ENCODE peak calls at places on chromosomes 3 and 15, in five cellular contexts. C, S, A, V and U are unnamed samples.

GRCh38 chr15:94934440-94934839 is 703.1 kb downstream of the MCTP2 start:
- DNase-seq in V (no peak), S (no peak), C (no peak), A (no peak), U (no peak)

GRCh38 chr3:71695000-71695482 is 30.2 kb downstream of the EIF4E3 start:
- DNase-seq in V (peak), S (no peak), A (no peak), C (no peak), U (no peak)

GRCh38 chr15:88909956-88910831 is 3.0 kb downstream of the MFGE8 start:
- DNase-seq in V (peak), A (peak), C (no peak), S (no peak), U (no peak)

GRCh38 chr3:160394009-160394392 is 5.0 kb downstream of the IFT80 start:
- DNase-seq in C (no peak), A (no peak), S (no peak), V (no peak), U (no peak)

GRCh38 chr3:81437683-81438082 is 323.8 kb downstream of the GBE1 start:
- DNase-seq in C (no peak), V (no peak), A (no peak), S (no peak), U (no peak)

GRCh38 chr15:32698773-32699390 is 18.9 kb upstream of the GREM1 start:
- DNase-seq in C (no peak), V (peak), S (no peak), A (no peak), U (peak)

GRCh38 chr3:185162634-185163033 is 9.8 kb upstream of the C3orf70 start:
- DNase-seq in C (no peak), S (no peak), A (no peak), V (no peak), U (no peak)

GRCh38 chr3:141114179-141114745 is 63.1 kb downstream of the SPSB4 start:
- DNase-seq in S (no peak), V (no peak), A (no peak), C (no peak), U (no peak)

GRCh38 chr15:44738340-44738984 is 2.1 kb downstream of the TRIM69 start:
- DNase-seq in A (no peak), S (no peak), C (peak), V (peak), U (peak)

GRCh38 chr3:126107203-126107939 is 23.4 kb upstream of the SLC41A3 start:
- DNase-seq in A (no peak), S (no peak), C (no peak), V (no peak), U (no peak)

GRCh38 chr15:51290720-51291119 is 47.7 kb downstream of the CYP19A1 start:
- DNase-seq in V (no peak), A (no peak), S (no peak), C (no peak), U (no peak)

GRCh38 chr15:100905855-100906254 is 13.3 kb upstream of the LRRK1 start:
- DNase-seq in C (no peak), A (no peak), V (no peak), S (no peak), U (peak)

GRCh38 chr3:167710552-167710951 is 24.1 kb downstream of the PDCD10 start:
- DNase-seq in V (no peak), A (no peak), S (no peak), C (no peak), U (no peak)

GRCh38 chr15:62099171-62099601 is 32.4 kb downstream of the C2CD4A start:
- DNase-seq in A (no peak), S (no peak), C (peak), V (peak), U (peak)

GRCh38 chr3:152121292-152121654 is 147.5 kb upstream of the MBNL1 start:
- DNase-seq in V (peak), A (no peak), C (peak), S (no peak), U (peak)

GRCh38 chr3:177946515-177946914 is 589.7 kb upstream of the KCNMB2 start:
- DNase-seq in C (no peak), S (no peak), V (no peak), A (no peak), U (no peak)

GRCh38 chr15:73959012-73959581 is 32.8 kb downstream of the LOXL1 start:
- DNase-seq in V (no peak), C (no peak), S (no peak), A (no peak), U (no peak)

GRCh38 chr3:51669241-51670052 is 1.6 kb upstream of the TEX264 start:
- DNase-seq in V (peak), S (peak), C (peak), A (peak), U (peak)

GRCh38 chr3:113968986-113969385 is 21.2 kb downstream of the ZDHHC23 start:
- DNase-seq in V (peak), A (no peak), S (no peak), C (peak), U (peak)

GRCh38 chr3:142888099-142888483 is 792 bp downstream of the PCOLCE2 start:
- DNase-seq in C (peak), A (no peak), V (peak), S (peak), U (peak)

GRCh38 chr15:92091155-92091734 is 237.7 kb downstream of the SLCO3A1 start:
- DNase-seq in S (no peak), A (peak), V (peak), C (no peak), U (peak)

GRCh38 chr3:9916734-9917680 is at the start of gene IL17RC:
- DNase-seq in S (peak), A (peak), V (peak), C (peak), U (peak)

GRCh38 chr3:127959873-127960272 is 44.8 kb downstream of the KBTBD12 start:
- DNase-seq in A (no peak), S (peak), V (peak), C (no peak), U (peak)

GRCh38 chr15:32733276-32733675 is 15.5 kb downstream of the GREM1 start:
- DNase-seq in V (no peak), A (no peak), S (no peak), C (peak), U (no peak)

GRCh38 chr3:111072016-111072891 is 638 bp downstream of the NECTIN3 start:
- DNase-seq in V (peak), S (peak), A (peak), C (peak), U (peak)

GRCh38 chr15:38021259-38021658 is 86.8 kb downstream of the TMCO5A start:
- DNase-seq in S (no peak), A (no peak), C (no peak), V (no peak), U (no peak)

GRCh38 chr3:11535207-11535960 is 108.3 kb downstream of the VGLL4 start:
- DNase-seq in S (no peak), C (no peak), A (peak), V (no peak), U (no peak)

GRCh38 chr15:56454841-56455240 is 10.1 kb downstream of the MNS1 start:
- DNase-seq in V (no peak), A (no peak), C (no peak), S (no peak), U (no peak)

GRCh38 chr15:84940399-84940798 is 41.3 kb upstream of the PDE8A start:
- DNase-seq in S (no peak), C (no peak), V (no peak), A (no peak), U (no peak)

GRCh38 chr15:70093481-70094309 is 4.0 kb downstream of the TLE3 start:
- DNase-seq in A (no peak), V (peak), S (no peak), C (no peak), U (peak)

GRCh38 chr15:65044724-65045481 is at the start of gene SLC51B:
- DNase-seq in S (peak), V (no peak), A (peak), C (no peak), U (peak)

GRCh38 chr15:41503669-41504010 is 10.0 kb downstream of the ITPKA start:
- DNase-seq in S (no peak), V (no peak), C (no peak), A (no peak), U (peak)

GRCh38 chr15:41504751-41505492 is 8.7 kb downstream of the LTK start:
- DNase-seq in S (no peak), C (no peak), V (no peak), A (no peak), U (no peak)

GRCh38 chr15:41507820-41508290 is 5.8 kb downstream of the LTK start:
- DNase-seq in S (no peak), C (no peak), V (no peak), A (no peak), U (peak)

GRCh38 chr15:41505776-41506175 is 7.9 kb downstream of the LTK start:
- DNase-seq in C (no peak), V (no peak), A (no peak), S (no peak), U (no peak)

DNA sequence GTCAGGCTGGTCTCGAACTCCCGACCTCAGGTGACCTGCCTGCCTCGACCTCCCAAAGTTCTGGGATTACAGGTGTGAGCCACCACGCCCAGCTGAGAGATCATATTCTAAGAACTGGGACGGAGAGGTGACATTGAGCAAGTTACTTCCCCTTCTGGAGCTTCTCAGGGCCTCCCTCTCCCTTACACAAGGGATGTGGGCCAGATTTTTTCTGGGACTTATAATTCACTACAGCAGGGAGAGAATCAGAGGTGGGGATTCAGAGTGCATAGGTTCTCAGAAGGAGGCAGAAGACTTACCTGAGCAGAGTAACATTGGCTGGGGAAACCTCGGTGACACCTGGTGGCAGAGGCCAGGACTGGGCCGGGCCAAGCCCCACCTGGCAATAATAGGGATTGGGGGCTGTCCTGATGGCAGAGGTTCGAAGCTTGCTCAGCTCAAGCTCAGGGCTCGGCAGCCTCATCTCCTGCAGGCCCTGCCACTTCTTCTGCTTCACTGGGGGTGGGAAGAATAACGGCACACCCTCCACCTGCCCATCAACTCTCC is 6.8 kb downstream of the LTK start:
- DNase-seq in C (no peak), S (no peak), A (no peak), V (no peak), U (no peak)
- TF ChIP-seq CTCF in C (no peak), S (no peak), A (no peak), V (no peak), U (no peak)

GRCh38 chr15:78104119-78104479 is 11.7 kb downstream of the SH2D7 start:
- DNase-seq in C (no peak), A (no peak), S (no peak), V (no peak), U (no peak)

GRCh38 chr15:78104566-78105500 is 12.5 kb downstream of the SH2D7 start:
- DNase-seq in A (peak), V (no peak), S (no peak), C (no peak), U (no peak)

GRCh38 chr15:78102211-78102610 is 9.8 kb downstream of the SH2D7 start:
- DNase-seq in A (no peak), S (no peak), V (no peak), C (no peak), U (no peak)

GRCh38 chr15:78102741-78103140 is 10.4 kb downstream of the SH2D7 start:
- DNase-seq in A (peak), S (no peak), C (no peak), V (no peak), U (no peak)

GRCh38 chr15:78103406-78104118 is 11.2 kb downstream of the SH2D7 start:
- DNase-seq in C (no peak), V (no peak), A (peak), S (no peak), U (no peak)
- H3K4me3 ChIP-seq in C (no peak), V (no peak), A (no peak), S (no peak), U (no peak)

DNA sequence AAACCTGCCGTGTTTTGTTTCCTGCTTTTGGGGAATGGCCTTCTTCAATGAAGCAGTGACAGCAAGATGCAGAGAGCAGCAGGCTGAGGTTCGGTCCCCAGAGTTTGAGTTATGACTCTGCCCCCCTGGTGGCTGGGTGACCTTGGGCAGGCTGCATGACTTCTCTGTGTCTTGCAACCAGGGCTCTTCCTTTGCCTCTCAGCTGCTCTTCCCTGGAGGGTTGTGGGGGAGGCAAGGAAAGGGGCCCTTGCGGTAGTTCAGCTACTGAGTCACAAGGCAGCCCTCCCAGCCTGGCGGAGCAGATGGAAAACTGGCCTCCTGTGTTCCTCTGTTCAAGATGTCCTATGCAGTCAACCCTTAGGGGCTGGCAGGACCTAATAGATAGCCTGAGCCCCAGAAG is 17.1 kb downstream of the CTXND1 start:
- DNase-seq in S (no peak), V (peak), A (no peak), C (no peak), U (peak)
- TF ChIP-seq CTCF in S (peak), V (peak), A (peak), C (peak), U (peak)

DNA sequence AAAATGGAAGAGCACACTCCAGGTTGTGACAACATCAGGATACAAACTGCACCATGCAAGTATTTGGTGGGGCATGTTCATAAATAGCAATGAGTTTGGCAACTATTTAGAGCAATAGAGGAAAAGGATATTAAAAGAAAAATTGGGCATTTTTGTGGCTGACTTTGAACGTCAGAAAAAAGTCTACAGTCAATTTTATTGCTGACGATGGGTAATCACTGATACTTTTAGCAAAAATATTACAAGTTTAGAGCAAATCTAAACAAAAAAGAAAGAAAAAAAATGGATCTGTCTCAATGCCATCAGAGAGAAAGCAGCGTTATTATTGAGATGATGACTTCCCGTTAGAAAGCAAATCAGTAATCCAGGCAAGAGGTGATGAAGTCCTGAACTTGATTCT is 65.2 kb downstream of the CGGBP1 start:
- DNase-seq in S (no peak), C (no peak), V (no peak), A (no peak), U (no peak)
- H3K4me3 ChIP-seq in S (no peak), C (no peak), V (no peak), A (no peak), U (no peak)

DNA sequence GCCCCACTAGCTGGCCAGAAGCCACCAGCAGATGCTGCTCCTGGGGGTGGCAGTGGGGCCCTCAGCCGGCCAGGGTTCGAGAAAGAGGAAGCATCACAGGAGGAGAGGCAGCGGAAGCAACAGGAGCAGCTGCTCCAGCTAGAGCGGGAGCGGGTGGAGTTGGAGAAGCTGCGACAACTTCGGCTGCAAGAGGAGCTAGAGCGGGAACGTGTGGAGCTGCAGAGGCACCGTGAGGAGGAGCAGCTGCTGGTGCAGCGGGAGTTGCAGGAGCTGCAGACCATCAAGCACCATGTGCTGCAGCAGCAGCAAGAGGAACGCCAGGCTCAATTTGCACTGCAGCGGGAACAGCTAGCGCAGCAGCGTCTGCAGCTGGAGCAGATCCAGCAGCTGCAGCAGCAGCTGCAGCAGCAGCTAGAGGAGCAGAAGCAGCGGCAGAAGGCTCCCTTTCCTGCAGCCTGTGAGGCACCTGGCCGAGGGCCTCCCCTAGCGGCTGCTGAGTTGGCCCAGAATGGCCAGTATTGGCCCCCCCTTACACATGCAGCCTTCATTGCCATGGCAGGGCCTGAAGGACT is 17.5 kb upstream of the APEH start:
- DNase-seq in A (no peak), V (no peak), S (no peak), C (no peak), U (no peak)
- TF ChIP-seq CTCF in A (no peak), V (no peak), S (no peak), C (no peak), U (no peak)

GRCh38 chr3:87167634-87168456 is 59.3 kb upstream of the CHMP2B start:
- DNase-seq in V (peak), S (no peak), C (peak), A (no peak), U (peak)
- H3K4me3 ChIP-seq in V (peak), S (peak), C (peak), A (peak), U (peak)